ENCODE peak calls at places on chromosomes 13 and 19, in seven cellular contexts. R is cardiac muscle cell; A is transverse colon; V is right atrium auricular region; M is CD8-positive, alpha-beta T cell; T is D721Med; H is mucosa of descending colon. N is an unnamed sample.
A peak's percentile ranks its signal among the peaks of the same experiment; 100 is the strongest.

GRCh38 chr19:45764947-45765346 is 4.1 kb downstream of the SIX5 start:
- DNase-seq in R (no peak), A (no peak), V (no peak), M (no peak), T (no peak), H (no peak), N (no peak)

GRCh38 chr19:15223649-15224371 is 8.4 kb downstream of the EPHX3 start:
- DNase-seq in R (peak; percentile 32), A (no peak), V (peak; percentile 65), M (no peak), T (no peak), H (no peak), N (no peak)

GRCh38 chr13:21050288-21051197 is 10.8 kb downstream of the LATS2 start:
- DNase-seq in R (peak; percentile 27), A (no peak), V (no peak), M (no peak), T (no peak), H (no peak), N (no peak)

GRCh38 chr13:38223093-38223492 is 126.6 kb upstream of the UFM1 start:
- DNase-seq in R (peak; percentile 64), A (no peak), V (no peak), M (no peak), T (no peak), H (no peak), N (no peak)

GRCh38 chr13:39855236-39855635 is 199.8 kb downstream of the COG6 start:
- DNase-seq in R (peak; percentile 18), A (no peak), V (no peak), M (no peak), T (no peak), H (no peak), N (no peak)

GRCh38 chr13:65940720-65941119 is 1289.4 kb downstream of the PCDH9 start:
- DNase-seq in R (no peak), A (no peak), V (no peak), M (no peak), T (no peak), H (no peak), N (no peak)

GRCh38 chr13:36891752-36892151 is 28.3 kb downstream of the SMAD9 start:
- DNase-seq in R (no peak), A (no peak), V (no peak), M (no peak), T (no peak), H (no peak), N (no peak)

GRCh38 chr13:90867336-90867683 is 480.2 kb upstream of the MIR17HG start:
- DNase-seq in R (peak; percentile 89), A (peak; percentile 63), V (peak; percentile 74), M (no peak), T (no peak), H (peak; percentile 69), N (no peak)

GRCh38 chr13:24407844-24408243 is 98.5 kb downstream of the C1QTNF9 start:
- DNase-seq in R (no peak), A (no peak), V (no peak), M (no peak), T (no peak), H (no peak), N (no peak)

GRCh38 chr13:99501952-99502310 is 659 bp downstream of the TM9SF2 start:
- DNase-seq in R (peak; percentile 35), A (peak; percentile 43), V (no peak), M (no peak), T (no peak), H (peak; percentile 68), N (no peak)

GRCh38 chr19:56091066-56091490 is 30.0 kb downstream of the ZNF787 start:
- DNase-seq in R (peak; percentile 67), A (no peak), V (no peak), M (no peak), T (no peak), H (no peak), N (no peak)

GRCh38 chr19:37817180-37817911 is 38.0 kb upstream of the ZNF573 start:
- DNase-seq in R (peak; percentile 64), A (peak; percentile 66), V (peak; percentile 66), M (peak; percentile 15), T (peak; percentile 63), H (peak; percentile 84), N (peak; percentile 89)

GRCh38 chr19:55216461-55217198 is 7.3 kb upstream of the PTPRH start:
- DNase-seq in R (peak; percentile 99), A (peak; percentile 86), V (peak; percentile 88), M (peak; percentile 15), T (peak; percentile 98), H (peak; percentile 88), N (peak; percentile 93)

GRCh38 chr13:99505814-99506269 is 4.6 kb downstream of the TM9SF2 start:
- DNase-seq in R (peak; percentile 27), A (no peak), V (no peak), M (no peak), T (no peak), H (no peak), N (no peak)

GRCh38 chr19:36225219-36225892 is 10.4 kb downstream of the ZNF146 start:
- DNase-seq in R (peak; percentile 35), A (no peak), V (no peak), M (no peak), T (no peak), H (no peak), N (no peak)

GRCh38 chr13:23579072-23579885 is 9.1 kb downstream of the TNFRSF19 start:
- DNase-seq in R (peak; percentile 90), A (peak; percentile 92), V (peak; percentile 91), M (peak; percentile 91), T (peak; percentile 49), H (peak; percentile 94), N (peak; percentile 97)

GRCh38 chr13:25939961-25940687 is 111.7 kb downstream of the SHISA2 start:
- DNase-seq in R (no peak), A (no peak), V (no peak), M (no peak), T (no peak), H (no peak), N (no peak)

GRCh38 chr13:72651196-72651595 is 76.2 kb downstream of the MZT1 start:
- DNase-seq in R (no peak), A (no peak), V (no peak), M (no peak), T (no peak), H (no peak), N (no peak)

GRCh38 chr13:29746167-29746677 is 104.2 kb downstream of the UBL3 start:
- DNase-seq in R (no peak), A (no peak), V (no peak), M (no peak), T (no peak), H (no peak), N (no peak)

GRCh38 chr19:3625996-3626472 is 556 bp downstream of the CACTIN start:
- DNase-seq in R (no peak), A (no peak), V (no peak), M (no peak), T (no peak), H (no peak), N (no peak)

GRCh38 chr13:111893607-111894443 is 173.1 kb upstream of the SOX1 start:
- DNase-seq in R (no peak), A (no peak), V (peak; percentile 36), M (no peak), T (no peak), H (no peak), N (peak; percentile 82)

GRCh38 chr13:24279267-24279666 is 30.1 kb upstream of the C1QTNF9 start:
- DNase-seq in R (no peak), A (no peak), V (peak; percentile 54), M (no peak), T (no peak), H (no peak), N (no peak)

GRCh38 chr13:111251646-111252448 is 68.6 kb upstream of the TEX29 start:
- DNase-seq in R (no peak), A (no peak), V (no peak), M (no peak), T (no peak), H (no peak), N (no peak)

GRCh38 chr19:3387645-3388589 is 21.5 kb downstream of the NFIC start:
- DNase-seq in R (peak; percentile 52), A (peak; percentile 89), V (peak; percentile 84), M (no peak), T (no peak), H (peak; percentile 93), N (no peak)

GRCh38 chr19:42366676-42367075 is 23.4 kb downstream of the CNFN start:
- DNase-seq in R (no peak), A (no peak), V (no peak), M (no peak), T (no peak), H (no peak), N (no peak)

DNA sequence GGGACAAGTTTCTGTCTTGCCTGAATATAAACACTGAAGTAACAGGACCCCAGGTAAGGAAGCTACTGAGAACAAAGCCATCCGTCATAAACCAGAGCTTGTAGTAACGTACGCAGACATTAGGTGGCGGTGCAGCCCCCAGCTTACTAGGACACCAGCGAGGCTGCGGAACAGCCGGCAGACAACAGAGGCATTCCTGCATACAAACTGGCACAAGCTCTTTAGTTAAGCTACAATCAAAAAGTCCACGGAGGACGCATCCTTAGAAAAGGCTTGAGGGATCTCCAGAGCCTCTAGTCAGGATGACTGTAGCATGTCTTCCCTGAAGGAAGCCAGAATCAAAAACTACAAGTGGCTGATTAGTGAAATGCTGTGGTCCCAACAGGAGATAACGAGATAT is 26.2 kb downstream of the ZNF160 start:
- DNase-seq in R (peak; percentile 82), A (peak; percentile 18), V (peak; percentile 61), M (no peak), T (peak; percentile 57), H (no peak), N (no peak)
- TF ChIP-seq CTCF in R (peak; percentile 87), A (peak; percentile 36), V (peak; percentile 71), M (no peak), T (peak; percentile 78), H (no peak), N (peak; percentile 50)

GRCh38 chr19:8324186-8325050 is 3.1 kb downstream of the RPS28 start:
- DNase-seq in R (no peak), A (no peak), V (no peak), M (no peak), T (no peak), H (no peak), N (no peak)
- TF ChIP-seq CTCF in R (no peak), A (no peak), V (no peak), M (no peak), T (no peak), H (no peak), N (no peak)

GRCh38 chr13:64154514-64154913 is 2738.9 kb upstream of the PCDH20 start:
- DNase-seq in R (peak; percentile 38), A (no peak), V (no peak), M (no peak), T (no peak), H (no peak), N (no peak)
- TF ChIP-seq CTCF in R (peak; percentile 42), A (no peak), V (no peak), M (no peak), T (peak; percentile 8), H (no peak), N (peak; percentile 68)

GRCh38 chr19:30969586-30969985 is 379.6 kb downstream of the TSHZ3 start:
- DNase-seq in R (no peak), A (no peak), V (no peak), M (no peak), T (no peak), H (no peak), N (no peak)

GRCh38 chr19:30968841-30969399 is 380.3 kb downstream of the TSHZ3 start:
- DNase-seq in R (no peak), A (no peak), V (no peak), M (no peak), T (no peak), H (no peak), N (no peak)

DNA sequence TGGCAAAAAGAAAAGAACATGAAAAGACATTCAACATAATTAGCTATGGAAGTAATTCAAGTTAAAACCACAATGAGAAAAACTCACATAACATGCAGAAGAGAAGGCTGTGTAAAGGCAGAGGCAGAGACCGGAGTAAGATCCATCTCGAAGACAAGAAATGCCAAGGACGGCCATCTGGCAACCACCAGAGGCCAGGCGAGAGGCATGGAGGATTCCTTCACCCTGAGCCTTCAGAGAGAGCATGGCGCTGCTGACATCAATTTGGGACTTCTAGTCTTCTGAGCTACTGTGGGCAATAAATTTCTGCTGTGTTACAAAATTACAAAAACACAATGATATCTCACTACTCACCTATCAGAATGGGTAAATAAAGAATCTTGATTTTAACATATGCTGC is 381.0 kb downstream of the TSHZ3 start:
- DNase-seq in R (no peak), A (peak; percentile 30), V (no peak), M (no peak), T (no peak), H (peak; percentile 51), N (no peak)
- TF ChIP-seq CTCF in R (no peak), A (no peak), V (no peak), M (no peak), T (peak; percentile 19), H (no peak), N (peak; percentile 11)

N was measured in osteocyte.